ENCODE peak calls at places on chromosomes 11 and 22, in nine cellular contexts. N is astrocyte of the cerebellum; V is fibroblast of mammary gland; J is cardiac muscle cell; G is CD4-positive, alpha-beta T cell; K is A549; B is GM20000; T is fibroblast of pulmonary artery; X is right lobe of liver. Q is an unnamed sample.

GRCh38 chr11:77473001-77473800 is 693 bp downstream of the PAK1 start:
- DNase-seq in N (no peak), V (no peak), J (peak; percentile 77), G (peak; percentile 43), K (peak; percentile 31), B (peak; percentile 83), T (no peak), X (peak; percentile 66), Q (peak; percentile 51)

GRCh38 chr11:103849366-103849765 is 187.1 kb upstream of the DDI1 start:
- DNase-seq in N (no peak), V (no peak), J (no peak), G (no peak), K (no peak), B (no peak), T (peak; percentile 32), X (no peak), Q (no peak)

GRCh38 chr11:114111369-114112042 is 52.0 kb downstream of the ZBTB16 start:
- DNase-seq in N (peak; percentile 76), V (peak; percentile 98), J (no peak), G (no peak), K (no peak), B (no peak), T (peak; percentile 87), X (no peak), Q (no peak)

GRCh38 chr11:133937015-133937414 is 19.8 kb downstream of the IGSF9B start:
- DNase-seq in N (no peak), V (no peak), J (no peak), G (no peak), K (no peak), B (no peak), T (no peak), X (no peak), Q (no peak)

GRCh38 chr11:68968306-68969255 is 12.2 kb downstream of the MRGPRD start:
- DNase-seq in N (no peak), V (no peak), J (no peak), G (no peak), K (no peak), B (no peak), T (no peak), X (peak; percentile 34), Q (no peak)

GRCh38 chr11:16825968-16826367 is 87.5 kb downstream of the C11orf58 start:
- DNase-seq in N (no peak), V (no peak), J (no peak), G (no peak), K (no peak), B (no peak), T (no peak), X (no peak), Q (no peak)

GRCh38 chr22:29253561-29254282 is 14.1 kb downstream of the RHBDD3 start:
- DNase-seq in N (no peak), V (no peak), J (no peak), G (no peak), K (no peak), B (no peak), T (no peak), X (no peak), Q (no peak)

GRCh38 chr22:22042009-22042408 is 59.4 kb upstream of the TOP3B start:
- DNase-seq in N (no peak), V (no peak), J (no peak), G (no peak), K (no peak), B (no peak), T (no peak), X (no peak), Q (no peak)

GRCh38 chr22:36277482-36278291 is 24.8 kb downstream of the APOL1 start:
- DNase-seq in N (peak; percentile 41), V (peak; percentile 64), J (peak; percentile 66), G (peak; percentile 45), K (peak; percentile 31), B (peak; percentile 85), T (peak; percentile 70), X (no peak), Q (peak; percentile 83)

GRCh38 chr11:3056296-3057068 is 741 bp downstream of the CARS1 start:
- DNase-seq in N (no peak), V (no peak), J (no peak), G (no peak), K (no peak), B (no peak), T (no peak), X (peak; percentile 75), Q (peak; percentile 70)

DNA sequence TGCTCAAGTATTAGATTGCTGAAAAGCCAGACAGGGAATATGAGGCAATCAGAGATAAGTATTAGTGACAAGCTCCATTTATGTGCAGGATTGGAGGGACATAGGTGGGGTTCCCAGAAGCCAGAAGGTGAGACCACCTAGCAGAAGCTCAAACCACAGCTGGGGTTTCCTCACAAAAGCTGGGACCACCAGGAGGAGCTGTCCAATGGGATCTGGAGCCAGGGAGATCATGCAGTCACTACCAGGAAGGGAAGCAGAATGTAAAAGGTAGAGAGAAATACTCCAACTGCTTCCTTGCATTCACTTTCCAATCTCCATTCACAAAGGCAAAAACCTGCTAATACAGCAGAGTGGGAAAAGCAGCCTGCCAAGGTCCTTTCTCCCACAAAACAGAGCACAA is 5.2 kb upstream of the FSHB start:
- DNase-seq in N (no peak), V (no peak), J (no peak), G (no peak), K (no peak), B (no peak), T (no peak), X (no peak), Q (no peak)
- TF ChIP-seq CTCF in N (no peak), V (no peak), J (no peak), G (no peak), K (no peak), B (no peak), T (no peak), X (no peak), Q (no peak)

DNA sequence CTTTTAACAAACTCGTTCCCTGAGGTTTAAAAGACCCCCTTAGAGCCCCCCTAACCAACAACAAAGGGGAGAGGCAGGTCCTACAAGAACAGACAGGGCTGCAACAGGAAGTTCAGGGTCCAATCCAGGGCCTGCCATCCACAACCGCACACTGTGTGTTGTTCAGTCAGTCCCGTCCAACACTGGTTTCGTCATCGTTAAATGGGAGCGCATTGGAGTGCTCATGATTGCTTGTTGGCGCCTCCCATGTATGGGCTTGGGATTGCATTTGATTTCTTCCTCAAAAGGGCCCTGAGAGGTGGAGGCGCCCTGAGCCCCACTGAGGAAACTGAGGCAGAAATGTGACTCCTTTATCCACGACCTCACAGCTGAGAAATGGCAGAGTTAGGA is 174.1 kb downstream of the MN1 start:
- DNase-seq in N (no peak), V (peak; percentile 6), J (no peak), G (no peak), K (no peak), B (no peak), T (peak; percentile 10), X (no peak), Q (no peak)
- TF ChIP-seq CTCF in N (no peak), V (no peak), J (no peak), G (no peak), K (no peak), B (no peak), T (no peak), X (no peak), Q (no peak)

GRCh38 chr22:41966607-41967240 is 2.5 kb upstream of the SEPTIN3 start:
- DNase-seq in N (peak; percentile 62), V (peak; percentile 92), J (peak; percentile 25), G (no peak), K (peak; percentile 15), B (peak; percentile 71), T (peak; percentile 86), X (no peak), Q (peak; percentile 65)
- TF ChIP-seq CTCF in N (peak; percentile 39), V (peak; percentile 41), J (peak; percentile 37), G (peak; percentile 43), K (peak; percentile 23), B (peak; percentile 20), T (peak; percentile 41), X (peak; percentile 50), Q (peak; percentile 28)

DNA sequence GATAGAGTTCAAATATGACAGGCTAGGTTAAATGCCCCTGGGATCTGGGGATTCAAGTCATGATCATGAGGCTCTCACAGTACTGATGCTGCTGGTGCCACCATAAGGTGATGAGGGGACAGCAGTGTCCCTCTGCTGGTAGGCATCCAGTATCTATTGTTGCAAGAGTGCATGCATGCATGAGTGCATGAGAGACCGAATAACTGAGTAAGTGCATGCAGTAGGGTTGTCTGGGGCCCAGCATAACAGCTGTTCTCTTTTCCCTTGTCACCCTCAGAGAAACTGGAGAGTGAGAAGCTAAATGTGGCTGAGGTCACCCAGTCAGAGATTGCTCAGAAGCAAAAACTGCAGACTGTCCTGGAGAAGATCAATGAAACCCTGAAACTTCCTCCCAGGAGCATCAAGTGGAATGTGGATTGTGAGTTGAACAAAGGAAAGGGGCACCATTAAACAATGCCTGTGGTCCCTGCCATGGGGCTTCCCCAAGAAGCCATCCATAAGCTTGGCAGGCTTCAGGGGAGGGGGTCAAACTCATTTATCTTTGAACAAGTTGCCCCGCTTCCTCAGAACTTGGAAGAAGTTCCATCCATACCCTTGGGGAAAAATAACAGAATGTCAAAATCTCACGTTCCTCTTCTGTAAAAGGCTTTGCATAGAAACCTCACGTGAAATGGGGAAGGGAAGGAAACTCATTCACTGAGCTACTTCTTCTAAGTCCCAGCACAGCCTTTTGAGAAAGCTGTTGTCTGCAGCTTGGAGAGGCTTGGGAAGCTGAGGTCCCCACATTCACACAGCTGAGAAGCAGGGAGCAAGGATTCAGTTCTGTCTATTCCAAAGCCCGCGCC is 119.0 kb downstream of the PARVA start:
- DNase-seq in N (no peak), V (no peak), J (no peak), G (no peak), K (no peak), B (no peak), T (no peak), X (no peak), Q (no peak)
- TF ChIP-seq CTCF in N (no peak), V (peak; percentile 18), J (no peak), G (no peak), K (no peak), B (no peak), T (peak; percentile 6), X (no peak), Q (no peak)

GRCh38 chr11:33910261-33910959 is 18.5 kb upstream of the LMO2 start:
- DNase-seq in N (peak; percentile 22), V (peak; percentile 66), J (no peak), G (no peak), K (no peak), B (no peak), T (no peak), X (no peak), Q (no peak)
- TF ChIP-seq CTCF in N (no peak), V (no peak), J (no peak), G (no peak), K (no peak), B (no peak), T (no peak), X (no peak), Q (no peak)

Q was measured in activated CD8-positive, alpha-beta T cell treated with anti-CD3 and anti-CD28 coated beads for 36 hours.